ENCODE peak calls at places on chromosomes 7 and 10, in four cellular contexts. J is activated naive CD4-positive, alpha-beta T cell treated with Interleukin-2 at 50 U/mL for 16 hours; V is fibroblast of lung; B is smooth muscle cell of the brain vasculature. Y is an unnamed sample.

GRCh38 chr10:4061441-4061951 is 276.5 kb upstream of the KLF6 start:
- DNase-seq in J (no peak), V (peak; percentile 14), B (no peak), Y (no peak)

GRCh38 chr10:24428410-24428782 is 219.5 kb downstream of the KIAA1217 start:
- DNase-seq in J (no peak), V (peak; percentile 81), B (no peak), Y (no peak)

GRCh38 chr7:1237704-1238255 is 5.1 kb downstream of the UNCX start:
- DNase-seq in J (no peak), V (no peak), B (no peak), Y (no peak)

GRCh38 chr10:69802424-69803161 is 887 bp downstream of the COL13A1 start:
- DNase-seq in J (no peak), V (peak; percentile 69), B (no peak), Y (no peak)

GRCh38 chr7:144791488-144791887 is 44.4 kb downstream of the TPK1 start:
- DNase-seq in J (no peak), V (no peak), B (no peak), Y (no peak)

GRCh38 chr7:39265912-39266591 is 288.3 kb downstream of the POU6F2 start:
- DNase-seq in J (no peak), V (no peak), B (no peak), Y (no peak)

GRCh38 chr10:131929122-131929845 is 28.5 kb downstream of the PPP2R2D start:
- DNase-seq in J (no peak), V (no peak), B (no peak), Y (no peak)

GRCh38 chr10:113965683-113966082 is 78.0 kb upstream of the ADRB1 start:
- DNase-seq in J (no peak), V (no peak), B (no peak), Y (no peak)

GRCh38 chr10:70985824-70986336 is 97.5 kb upstream of the PCBD1 start:
- DNase-seq in J (no peak), V (peak; percentile 10), B (no peak), Y (no peak)

GRCh38 chr10:37712489-37713131 is 144.8 kb downstream of the ZNF248 start:
- DNase-seq in J (no peak), V (no peak), B (no peak), Y (no peak)

GRCh38 chr7:152674860-152675760 is 831 bp downstream of the XRCC2 start:
- DNase-seq in J (no peak), V (peak; percentile 2), B (no peak), Y (no peak)

GRCh38 chr7:137386966-137387365 is 43.4 kb upstream of the PTN start:
- DNase-seq in J (no peak), V (no peak), B (no peak), Y (no peak)

GRCh38 chr7:39644170-39644569 is 20.8 kb downstream of the RALA start:
- DNase-seq in J (no peak), V (peak; percentile 80), B (no peak), Y (no peak)

GRCh38 chr10:62103857-62104256 is 164.8 kb downstream of the RTKN2 start:
- DNase-seq in J (no peak), V (no peak), B (no peak), Y (no peak)

GRCh38 chr7:157432957-157433576 is 96.3 kb downstream of the DNAJB6 start:
- DNase-seq in J (peak; percentile 60), V (peak; percentile 20), B (no peak), Y (peak; percentile 12)

Y was measured in glomerular endothelial cell.